ENCODE peak calls at places on chromosomes 12 and 14, in ten cellular contexts. N is nephron progenitor cell; L is hepatocyte; B is GM12865; G is CD8-positive, alpha-beta T cell; E is heart right ventricle; J is B cell; X is foreskin keratinocyte; T is heart left ventricle; O is coronary artery. I is an unnamed sample.

GRCh38 chr12:90280033-90280432 is 571.4 kb upstream of the ATP2B1 start:
- DNase-seq in N (no peak), L (no peak), B (no peak), G (no peak), E (no peak), J (no peak), X (peak), T (no peak), O (no peak), I (no peak)

GRCh38 chr12:132380646-132381045 is 51.3 kb upstream of the GALNT9 start:
- DNase-seq in N (no peak), L (no peak), B (no peak), G (no peak), E (no peak), J (no peak), X (no peak), T (no peak), O (no peak), I (no peak)

GRCh38 chr12:27162229-27162537 is 79.8 kb upstream of the C12orf71 start:
- DNase-seq in N (no peak), L (no peak), B (no peak), G (no peak), E (no peak), J (no peak), X (no peak), T (no peak), O (no peak), I (no peak)

GRCh38 chr14:56176530-56176929 is 58.3 kb downstream of the PELI2 start:
- DNase-seq in N (no peak), L (no peak), B (no peak), G (no peak), E (no peak), J (no peak), X (no peak), T (no peak), O (no peak), I (no peak)

GRCh38 chr12:82527165-82527780 is 159.4 kb upstream of the TMTC2 start:
- DNase-seq in N (peak), L (peak), B (peak), G (no peak), E (peak), J (no peak), X (peak), T (no peak), O (no peak), I (peak)

GRCh38 chr12:25883026-25883928 is 75.2 kb upstream of the RASSF8 start:
- DNase-seq in N (no peak), L (no peak), B (no peak), G (no peak), E (no peak), J (no peak), X (no peak), T (no peak), O (no peak), I (no peak)

GRCh38 chr14:100416921-100417451 is 93.8 kb downstream of the SLC25A47 start:
- DNase-seq in N (no peak), L (peak), B (no peak), G (no peak), E (no peak), J (no peak), X (peak), T (no peak), O (no peak), I (no peak)

GRCh38 chr12:6554168-6554989 is 1.5 kb downstream of the IFFO1 start:
- DNase-seq in N (peak), L (peak), B (peak), G (peak), E (peak), J (peak), X (no peak), T (peak), O (no peak), I (peak)

GRCh38 chr12:107829271-107829670 is 54.8 kb downstream of the ASCL4 start:
- DNase-seq in N (no peak), L (no peak), B (peak), G (no peak), E (no peak), J (no peak), X (no peak), T (no peak), O (no peak), I (no peak)

GRCh38 chr12:18400186-18400585 is 138.9 kb downstream of the PIK3C2G start:
- DNase-seq in N (no peak), L (no peak), B (no peak), G (no peak), E (no peak), J (no peak), X (no peak), T (no peak), O (no peak), I (no peak)

GRCh38 chr14:90132821-90133570 is 71.2 kb downstream of the KCNK13 start:
- DNase-seq in N (no peak), L (no peak), B (no peak), G (no peak), E (no peak), J (no peak), X (no peak), T (no peak), O (no peak), I (no peak)

GRCh38 chr14:44494125-44494524 is 13.0 kb downstream of the FSCB start:
- DNase-seq in N (no peak), L (no peak), B (no peak), G (no peak), E (no peak), J (no peak), X (no peak), T (no peak), O (no peak), I (no peak)

GRCh38 chr12:117501470-117501869 is 140.0 kb upstream of the NOS1 start:
- DNase-seq in N (no peak), L (no peak), B (no peak), G (no peak), E (peak), J (no peak), X (no peak), T (peak), O (no peak), I (no peak)

GRCh38 chr12:68040450-68041075 is 51.3 kb downstream of the IFNG-AS1 start:
- DNase-seq in N (peak), L (peak), B (peak), G (peak), E (peak), J (peak), X (peak), T (peak), O (no peak), I (peak)

GRCh38 chr12:65879878-65880277 is 55.6 kb downstream of the HMGA2 start:
- DNase-seq in N (no peak), L (no peak), B (no peak), G (no peak), E (no peak), J (no peak), X (peak), T (no peak), O (no peak), I (no peak)
- TF ChIP-seq CTCF in N (no peak), L (no peak), B (no peak), G (no peak), E (no peak), J (no peak), X (no peak), T (no peak), O (no peak), I (no peak)

GRCh38 chr12:3122841-3123678 is 45.9 kb downstream of the TSPAN9 start:
- DNase-seq in N (no peak), L (no peak), B (no peak), G (no peak), E (peak), J (no peak), X (peak), T (peak), O (no peak), I (no peak)
- TF ChIP-seq CTCF in N (no peak), L (no peak), B (no peak), G (no peak), E (peak), J (no peak), X (no peak), T (no peak), O (no peak), I (no peak)

DNA sequence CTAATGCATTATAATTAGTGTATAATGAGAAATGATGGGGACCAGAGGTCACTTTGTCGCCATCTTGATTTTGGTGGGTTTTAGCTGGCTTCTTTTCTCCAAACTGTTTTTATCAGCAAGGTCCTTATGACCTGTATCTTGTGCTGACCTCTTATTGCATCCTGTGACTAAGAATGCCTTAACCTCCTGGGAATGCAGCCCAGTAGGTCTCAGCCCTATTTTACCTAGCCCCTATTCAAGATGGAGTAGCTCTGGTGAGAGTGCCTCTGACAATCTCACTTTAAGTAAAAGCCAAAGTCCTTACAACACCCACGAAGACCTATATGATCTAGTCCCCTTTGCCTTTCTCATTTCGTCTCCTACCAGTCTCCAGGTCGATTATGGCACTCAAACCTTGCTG is 28.3 kb upstream of the STRAP start:
- DNase-seq in N (no peak), L (no peak), B (no peak), G (no peak), E (no peak), J (no peak), X (no peak), T (no peak), O (no peak), I (no peak)
- TF ChIP-seq CTCF in N (no peak), L (no peak), B (no peak), G (no peak), E (no peak), J (no peak), X (no peak), T (no peak), O (no peak), I (no peak)

DNA sequence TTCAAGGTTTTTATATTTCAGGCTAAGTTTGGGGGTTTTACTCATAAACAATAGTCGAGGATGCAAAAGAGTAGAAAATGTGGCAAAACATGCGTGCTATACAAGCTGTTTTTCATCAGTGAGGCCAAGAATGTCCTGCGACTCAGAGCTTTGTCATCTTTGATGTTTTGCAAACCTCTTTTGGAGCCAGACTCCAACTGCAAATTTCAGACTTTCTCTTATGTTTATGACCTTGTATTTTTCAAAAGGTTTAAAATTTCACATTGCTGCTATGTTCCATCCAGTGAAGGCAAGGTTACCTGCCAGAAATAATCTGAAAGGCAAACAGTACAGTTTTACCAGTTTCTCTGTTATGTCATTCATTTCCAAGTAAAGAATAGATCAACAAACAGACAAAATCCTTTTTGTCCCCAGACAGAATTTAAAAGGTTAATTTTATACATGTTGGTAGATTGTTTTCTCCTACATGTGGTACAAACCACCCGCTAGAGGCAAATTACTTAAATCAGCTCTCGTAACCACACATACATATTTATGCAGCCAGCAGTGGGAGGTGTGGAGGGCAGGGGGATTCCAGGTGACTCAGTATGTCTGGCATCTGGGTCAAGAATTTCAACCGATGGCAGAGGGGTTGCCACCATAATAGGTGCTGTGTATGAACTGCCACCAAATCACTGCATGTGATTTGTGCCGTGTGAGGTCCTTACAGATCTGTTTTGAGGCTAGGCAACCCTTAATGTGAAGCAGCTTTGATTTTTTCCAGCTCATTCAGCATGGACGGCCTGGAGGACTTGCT is 119.8 kb upstream of the CPM start:
- DNase-seq in N (no peak), L (peak), B (peak), G (no peak), E (no peak), J (no peak), X (peak), T (no peak), O (no peak), I (no peak)
- TF ChIP-seq CTCF in N (no peak), L (no peak), B (no peak), G (no peak), E (no peak), J (no peak), X (peak), T (no peak), O (no peak), I (no peak)

DNA sequence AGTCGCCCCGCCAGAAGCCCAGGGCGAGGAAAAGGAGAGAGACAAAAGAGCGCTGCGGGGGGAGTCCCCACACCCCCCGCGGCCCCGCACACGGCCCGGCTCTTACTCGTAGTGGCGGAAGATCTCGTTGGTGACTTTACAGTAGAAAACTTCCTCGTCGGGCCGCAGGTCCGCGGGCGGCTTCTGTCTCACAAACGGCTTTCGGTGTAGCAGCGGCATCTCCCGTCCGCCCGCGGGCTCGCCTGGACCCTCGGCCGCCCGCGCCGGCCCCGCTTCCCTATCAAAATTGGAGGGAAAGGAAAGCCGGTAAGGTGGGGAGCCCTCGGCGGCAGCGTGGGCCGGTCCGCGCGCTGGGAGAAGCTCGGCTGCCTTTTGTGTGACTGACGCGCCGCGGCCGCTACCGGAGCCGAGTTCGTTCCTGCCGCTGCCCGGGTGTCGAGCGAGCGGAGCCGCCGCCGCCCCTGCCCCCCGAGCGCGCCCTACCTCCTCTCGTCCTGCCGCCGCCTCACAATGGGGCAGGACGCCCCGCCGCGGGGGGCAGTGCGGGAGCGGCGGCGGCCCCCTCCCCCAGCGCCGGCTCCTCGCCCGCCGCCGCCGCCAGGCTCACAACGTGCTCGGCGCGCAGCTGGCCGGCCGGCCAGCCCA is 652 bp downstream of the BAZ1A start:
- DNase-seq in N (peak), L (peak), B (peak), G (peak), E (peak), J (peak), X (peak), T (peak), O (peak), I (peak)
- TF ChIP-seq CTCF in N (no peak), L (peak), B (no peak), G (peak), E (peak), J (peak), X (peak), T (peak), O (peak), I (no peak)

GRCh38 chr14:82009076-82009475 is 475.4 kb upstream of the SEL1L start:
- DNase-seq in N (peak), L (peak), B (no peak), G (no peak), E (no peak), J (no peak), X (no peak), T (no peak), O (no peak), I (no peak)
- TF ChIP-seq CTCF in N (peak), L (peak), B (peak), G (no peak), E (no peak), J (no peak), X (peak), T (no peak), O (no peak), I (no peak)

DNA sequence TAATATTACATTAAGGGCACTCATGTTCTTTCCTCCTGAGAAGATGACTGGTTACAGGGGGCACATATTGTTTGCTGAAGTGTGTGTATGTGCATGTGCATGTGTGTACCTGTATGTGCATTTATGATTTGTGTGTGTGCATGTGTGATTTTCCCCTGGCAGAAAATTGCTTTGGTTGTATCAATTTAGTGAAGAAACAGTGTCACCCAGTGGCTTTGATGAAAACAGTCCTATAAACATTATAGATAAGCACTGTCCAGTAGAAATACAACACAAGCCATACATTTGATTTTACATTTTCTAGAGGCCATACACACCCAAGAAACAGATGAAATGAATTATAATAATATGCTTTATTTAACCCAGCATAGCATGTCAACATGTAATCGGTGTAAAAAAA is 8.6 kb downstream of the PDE3A start:
- DNase-seq in N (no peak), L (no peak), B (peak), G (no peak), E (no peak), J (no peak), X (peak), T (no peak), O (no peak), I (no peak)
- TF ChIP-seq CTCF in N (peak), L (peak), B (peak), G (no peak), E (peak), J (no peak), X (peak), T (peak), O (no peak), I (no peak)

GRCh38 chr12:52561880-52562449 is 9.0 kb upstream of the KRT71 start:
- DNase-seq in N (no peak), L (peak), B (peak), G (no peak), E (no peak), J (no peak), X (no peak), T (no peak), O (no peak), I (no peak)
- TF ChIP-seq CTCF in N (no peak), L (peak), B (no peak), G (no peak), E (no peak), J (no peak), X (peak), T (no peak), O (no peak), I (no peak)

GRCh38 chr12:32072102-32072501 is 34.5 kb upstream of the BICD1 start:
- DNase-seq in N (no peak), L (no peak), B (no peak), G (no peak), E (no peak), J (no peak), X (no peak), T (no peak), O (no peak), I (no peak)
- TF ChIP-seq CTCF in N (no peak), L (no peak), B (no peak), G (no peak), E (no peak), J (no peak), X (no peak), T (no peak), O (no peak), I (no peak)

I was measured in GM20000.